ENCODE peak calls at places on chromosomes 11 and 22, in five cellular contexts. X is AG09319, Y is mesothelial cell of epicardium, C is uterus, K is NCI-H187 treated with DMSO at 0.1 percent for 48 hours. R is an unnamed sample.

GRCh38 chr11:57071829-57072228 is 83.1 kb downstream of the OR5AK2 start:
- DNase-seq in X (peak), Y (no peak), C (no peak), K (no peak), R (no peak)

GRCh38 chr11:129846508-129847335 is 31.1 kb downstream of the TMEM45B start:
- DNase-seq in X (peak), K (peak), Y (no peak), C (no peak), R (peak)

GRCh38 chr11:26227311-26227710 is 104.6 kb upstream of the ANO3 start:
- DNase-seq in X (peak), K (no peak), C (no peak), Y (no peak), R (no peak)

GRCh38 chr11:17596310-17596669 is 49.2 kb downstream of the OTOG start:
- DNase-seq in C (no peak), X (no peak), K (no peak), Y (no peak), R (no peak)

GRCh38 chr22:22955276-22955798 is 67.7 kb downstream of the IGLL5 start:
- DNase-seq in X (no peak), C (no peak), K (no peak), Y (no peak), R (no peak)

GRCh38 chr22:43878079-43878795 is 13.6 kb downstream of the PNPLA5 start:
- DNase-seq in C (no peak), X (no peak), Y (no peak), K (no peak), R (no peak)

GRCh38 chr22:36528336-36528735 is 630 bp downstream of the EIF3D start:
- DNase-seq in Y (no peak), K (no peak), X (no peak), C (no peak), R (no peak)

GRCh38 chr11:128266893-128267292 is 320.5 kb downstream of the ETS1 start:
- DNase-seq in C (no peak), K (no peak), X (no peak), Y (no peak), R (no peak)

GRCh38 chr11:2264366-2265011 is 5.9 kb downstream of the ASCL2 start:
- DNase-seq in K (no peak), Y (no peak), C (no peak), X (no peak), R (no peak)

GRCh38 chr11:130124096-130124495 is 35.5 kb upstream of the ST14 start:
- DNase-seq in C (peak), Y (no peak), X (peak), K (no peak), R (no peak)

GRCh38 chr22:27754247-27754887 is 47.2 kb downstream of the MN1 start:
- DNase-seq in Y (peak), K (no peak), X (no peak), C (peak), R (no peak)

GRCh38 chr11:1730230-1730629 is 20.2 kb downstream of the IFITM10 start:
- DNase-seq in X (no peak), Y (no peak), C (no peak), K (no peak), R (no peak)

GRCh38 chr11:31641477-31642062 is 132.0 kb downstream of the ELP4 start:
- DNase-seq in Y (no peak), K (no peak), X (no peak), C (no peak), R (no peak)

GRCh38 chr11:27282141-27282590 is 80.8 kb downstream of the CCDC34 start:
- DNase-seq in Y (no peak), K (no peak), X (peak), C (peak), R (no peak)

GRCh38 chr11:108825381-108825780 is 160.5 kb downstream of the DDX10 start:
- DNase-seq in X (no peak), Y (no peak), K (no peak), C (no peak), R (no peak)

GRCh38 chr22:37496651-37497599 is 10.7 kb upstream of the MFNG start:
- DNase-seq in X (peak), K (no peak), C (no peak), Y (no peak), R (no peak)

GRCh38 chr11:119258180-119258579 is 52.0 kb downstream of the CBL start:
- DNase-seq in C (no peak), X (no peak), Y (no peak), K (no peak), R (no peak)

GRCh38 chr11:75013051-75013450 is 24.3 kb downstream of the NEU3 start:
- DNase-seq in K (no peak), Y (no peak), X (no peak), C (no peak), R (no peak)

GRCh38 chr11:117840881-117841581 is 16.5 kb upstream of the FXYD2 start:
- DNase-seq in X (no peak), C (peak), K (no peak), Y (peak), R (no peak)

GRCh38 chr22:45688606-45689080 is 17.0 kb downstream of the ATXN10 start:
- DNase-seq in X (peak), C (no peak), Y (no peak), K (no peak), R (no peak)

GRCh38 chr11:78319453-78319955 is 98.1 kb downstream of the GAB2 start:
- DNase-seq in Y (no peak), C (no peak), X (no peak), K (no peak), R (no peak)

GRCh38 chr22:40156001-40156516 is 21.7 kb upstream of the TNRC6B start:
- DNase-seq in Y (no peak), C (no peak), K (peak), X (no peak), R (no peak)

GRCh38 chr22:36369922-36370781 is 17.6 kb downstream of the MYH9 start:
- DNase-seq in C (no peak), X (no peak), Y (no peak), K (peak), R (no peak)

GRCh38 chr11:87255589-87255988 is 217.9 kb downstream of the TMEM135 start:
- DNase-seq in Y (no peak), C (no peak), K (no peak), X (no peak), R (no peak)

GRCh38 chr22:28246392-28246791 is 327.3 kb upstream of the PITPNB start:
- DNase-seq in X (no peak), K (no peak), C (no peak), Y (no peak), R (no peak)

GRCh38 chr11:32448232-32448631 is 12.9 kb upstream of the WT1 start:
- DNase-seq in K (no peak), Y (no peak), X (no peak), C (no peak), R (no peak)

GRCh38 chr11:123093686-123094085 is 31.8 kb upstream of the HSPA8 start:
- DNase-seq in K (no peak), Y (no peak), C (no peak), X (no peak), R (no peak)

GRCh38 chr22:50305658-50306566 is 1.5 kb downstream of the PLXNB2 start:
- DNase-seq in X (peak), C (peak), K (no peak), Y (peak), R (no peak)

GRCh38 chr11:134517621-134518293 is 105.7 kb upstream of the B3GAT1 start:
- DNase-seq in X (no peak), C (no peak), Y (peak), K (no peak), R (no peak)

GRCh38 chr22:23246982-23247766 is 66.9 kb downstream of the BCR start:
- DNase-seq in K (no peak), X (no peak), C (no peak), Y (no peak), R (no peak)

GRCh38 chr11:86116996-86117705 is 48.3 kb upstream of the PICALM start:
- DNase-seq in C (no peak), Y (no peak), K (no peak), X (peak), R (no peak)

GRCh38 chr11:113675003-113675471 is 31.1 kb downstream of the TMPRSS5 start:
- DNase-seq in X (no peak), C (no peak), K (no peak), Y (no peak), R (no peak)

GRCh38 chr11:96054870-96055705 is 131.2 kb upstream of the MTMR2 start:
- DNase-seq in K (peak), X (no peak), C (no peak), Y (no peak), R (no peak)

GRCh38 chr22:25407226-25407858 is 157.1 kb upstream of the GRK3 start:
- DNase-seq in X (no peak), K (no peak), Y (no peak), C (no peak), R (no peak)

GRCh38 chr22:49783926-49784629 is 43.6 kb downstream of the BRD1 start:
- DNase-seq in K (no peak), C (no peak), Y (no peak), X (no peak), R (no peak)

GRCh38 chr11:121625784-121626506 is 173.2 kb upstream of the SORL1-AS1 start:
- DNase-seq in K (no peak), Y (no peak), C (no peak), X (no peak), R (no peak)